ENCODE peak calls at places on chromosome 18, in seven cellular contexts. One of them, this sample, is unnamed. For H3K27me3, the result is how much of the 10 kb centered on the place peaks cover.

GRCh38 chr18:48721308-48721707 is 182.5 kb downstream of the CTIF start:
- DNase-seq in fibroblast of lung: no peak
- DNase-seq in H7: no peak
- DNase-seq in PC-9: no peak
- DNase-seq in GM23248: no peak
- DNase-seq in Peyer's patch: no peak
- DNase-seq in HAP-1: peak
- DNase-seq in this sample: no peak

GRCh38 chr18:6757966-6758365 is 28.4 kb downstream of the ARHGAP28 start:
- DNase-seq in fibroblast of lung: no peak
- DNase-seq in H7: no peak
- DNase-seq in PC-9: no peak
- DNase-seq in GM23248: no peak
- DNase-seq in Peyer's patch: no peak
- DNase-seq in HAP-1: no peak
- DNase-seq in this sample: peak

GRCh38 chr18:32380559-32380958 is 90.1 kb downstream of the GAREM1 start:
- DNase-seq in fibroblast of lung: peak
- DNase-seq in H7: peak
- DNase-seq in PC-9: no peak
- DNase-seq in GM23248: no peak
- DNase-seq in Peyer's patch: no peak
- DNase-seq in HAP-1: no peak
- DNase-seq in this sample: no peak

GRCh38 chr18:78640596-78640995 is 339.0 kb upstream of the SALL3 start:
- DNase-seq in fibroblast of lung: no peak
- DNase-seq in H7: no peak
- DNase-seq in PC-9: no peak
- DNase-seq in GM23248: no peak
- DNase-seq in Peyer's patch: no peak
- DNase-seq in HAP-1: no peak
- DNase-seq in this sample: no peak

GRCh38 chr18:36322734-36323133 is 25.2 kb downstream of the FHOD3 start:
- DNase-seq in fibroblast of lung: no peak
- DNase-seq in H7: no peak
- DNase-seq in PC-9: no peak
- DNase-seq in GM23248: no peak
- DNase-seq in Peyer's patch: no peak
- DNase-seq in HAP-1: no peak
- DNase-seq in this sample: no peak

GRCh38 chr18:10235553-10235952 is 218.9 kb upstream of the APCDD1 start:
- DNase-seq in fibroblast of lung: no peak
- DNase-seq in H7: no peak
- DNase-seq in PC-9: no peak
- DNase-seq in GM23248: no peak
- DNase-seq in Peyer's patch: no peak
- DNase-seq in HAP-1: no peak
- DNase-seq in this sample: no peak

GRCh38 chr18:59040770-59041148 is 98.9 kb upstream of the SEC11C start:
- DNase-seq in fibroblast of lung: no peak
- DNase-seq in H7: no peak
- DNase-seq in PC-9: no peak
- DNase-seq in GM23248: no peak
- DNase-seq in Peyer's patch: no peak
- DNase-seq in HAP-1: no peak
- DNase-seq in this sample: no peak

GRCh38 chr18:26813043-26813442 is 52.5 kb downstream of the AQP4 start:
- DNase-seq in fibroblast of lung: no peak
- DNase-seq in H7: peak
- DNase-seq in PC-9: no peak
- DNase-seq in GM23248: peak
- DNase-seq in Peyer's patch: peak
- DNase-seq in HAP-1: peak
- DNase-seq in this sample: peak

GRCh38 chr18:7902399-7902839 is 335.3 kb downstream of the PTPRM start:
- DNase-seq in fibroblast of lung: peak
- DNase-seq in H7: peak
- DNase-seq in PC-9: no peak
- DNase-seq in GM23248: peak
- DNase-seq in Peyer's patch: peak
- DNase-seq in HAP-1: no peak
- DNase-seq in this sample: peak

GRCh38 chr18:68288408-68288807 is 426.5 kb downstream of the TMX3 start:
- DNase-seq in fibroblast of lung: no peak
- DNase-seq in H7: no peak
- DNase-seq in PC-9: no peak
- DNase-seq in GM23248: no peak
- DNase-seq in Peyer's patch: no peak
- DNase-seq in HAP-1: no peak
- DNase-seq in this sample: no peak

GRCh38 chr18:43578636-43579203 is 301.4 kb upstream of the SYT4 start:
- DNase-seq in fibroblast of lung: peak
- DNase-seq in H7: no peak
- DNase-seq in PC-9: no peak
- DNase-seq in GM23248: no peak
- DNase-seq in Peyer's patch: no peak
- DNase-seq in HAP-1: no peak
- DNase-seq in this sample: no peak

GRCh38 chr18:68147728-68148127 is 567.2 kb downstream of the TMX3 start:
- DNase-seq in fibroblast of lung: peak
- DNase-seq in H7: no peak
- DNase-seq in PC-9: no peak
- DNase-seq in GM23248: peak
- DNase-seq in Peyer's patch: no peak
- DNase-seq in HAP-1: no peak
- DNase-seq in this sample: no peak

GRCh38 chr18:10226971-10227370 is 227.5 kb upstream of the APCDD1 start:
- DNase-seq in fibroblast of lung: no peak
- DNase-seq in H7: no peak
- DNase-seq in PC-9: no peak
- DNase-seq in GM23248: peak
- DNase-seq in Peyer's patch: no peak
- DNase-seq in HAP-1: no peak
- DNase-seq in this sample: no peak

GRCh38 chr18:68676913-68677312 is 38.0 kb downstream of the TMX3 start:
- DNase-seq in fibroblast of lung: peak
- DNase-seq in H7: no peak
- DNase-seq in PC-9: no peak
- DNase-seq in GM23248: peak
- DNase-seq in Peyer's patch: no peak
- DNase-seq in HAP-1: no peak
- DNase-seq in this sample: no peak

GRCh38 chr18:74333091-74333490 is 17.5 kb downstream of the C18orf63 start:
- DNase-seq in fibroblast of lung: no peak
- DNase-seq in H7: no peak
- DNase-seq in PC-9: no peak
- DNase-seq in GM23248: peak
- DNase-seq in Peyer's patch: no peak
- DNase-seq in HAP-1: no peak
- DNase-seq in this sample: no peak

GRCh38 chr18:9849407-9849961 is 36.3 kb upstream of the TXNDC2 start:
- DNase-seq in fibroblast of lung: no peak
- DNase-seq in H7: no peak
- DNase-seq in PC-9: peak
- DNase-seq in GM23248: no peak
- DNase-seq in Peyer's patch: peak
- DNase-seq in HAP-1: no peak
- DNase-seq in this sample: no peak

GRCh38 chr18:3554091-3554601 is 104.2 kb downstream of the TGIF1 start:
- DNase-seq in fibroblast of lung: no peak
- DNase-seq in H7: peak
- DNase-seq in PC-9: no peak
- DNase-seq in GM23248: no peak
- DNase-seq in Peyer's patch: no peak
- DNase-seq in HAP-1: peak
- DNase-seq in this sample: no peak

GRCh38 chr18:23099621-23100020 is 35.7 kb upstream of the CABLES1 start:
- DNase-seq in fibroblast of lung: no peak
- DNase-seq in H7: no peak
- DNase-seq in PC-9: peak
- DNase-seq in GM23248: no peak
- DNase-seq in Peyer's patch: peak
- DNase-seq in HAP-1: no peak
- DNase-seq in this sample: no peak
- H3K27me3 ChIP-seq in fibroblast of lung: under half
- H3K27me3 ChIP-seq in H7: under half
- H3K27me3 ChIP-seq in PC-9: under half
- H3K27me3 ChIP-seq in GM23248: under half
- H3K27me3 ChIP-seq in Peyer's patch: under half
- H3K27me3 ChIP-seq in HAP-1: under half
- H3K27me3 ChIP-seq in this sample: under half

DNA sequence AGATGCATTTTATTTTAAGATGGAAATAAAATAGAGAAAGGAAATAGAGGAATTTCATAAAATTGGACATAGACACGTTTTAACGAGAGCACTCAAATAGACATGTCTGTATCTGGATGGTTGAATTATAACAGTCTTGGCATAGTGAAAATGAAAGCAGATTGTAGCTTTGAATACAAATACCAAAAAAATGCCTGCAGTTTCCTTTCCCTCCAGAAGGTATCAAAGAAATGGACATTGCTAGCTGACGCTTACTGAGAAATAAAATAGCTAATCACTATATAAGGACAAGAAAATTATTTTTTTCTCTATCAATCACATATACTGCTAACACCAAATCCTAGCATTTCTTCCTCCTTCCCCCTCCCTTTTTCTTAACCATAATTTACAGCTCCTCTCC is 11.4 kb upstream of the MAPRE2 start:
- DNase-seq in fibroblast of lung: peak
- DNase-seq in H7: no peak
- DNase-seq in PC-9: no peak
- DNase-seq in GM23248: peak
- DNase-seq in Peyer's patch: no peak
- DNase-seq in HAP-1: no peak
- DNase-seq in this sample: no peak
- H3K4me3 ChIP-seq in fibroblast of lung: no peak
- H3K4me3 ChIP-seq in H7: no peak
- H3K4me3 ChIP-seq in PC-9: no peak
- H3K4me3 ChIP-seq in GM23248: peak
- H3K4me3 ChIP-seq in Peyer's patch: peak
- H3K4me3 ChIP-seq in HAP-1: no peak
- H3K4me3 ChIP-seq in this sample: no peak

GRCh38 chr18:31104444-31104843 is 2.2 kb upstream of the DSC2 start:
- DNase-seq in fibroblast of lung: no peak
- DNase-seq in H7: no peak
- DNase-seq in PC-9: no peak
- DNase-seq in GM23248: no peak
- DNase-seq in Peyer's patch: no peak
- DNase-seq in HAP-1: no peak
- DNase-seq in this sample: no peak
- H3K27me3 ChIP-seq in fibroblast of lung: under half
- H3K27me3 ChIP-seq in H7: under half
- H3K27me3 ChIP-seq in PC-9: under half
- H3K27me3 ChIP-seq in GM23248: under half
- H3K27me3 ChIP-seq in Peyer's patch: under half
- H3K27me3 ChIP-seq in HAP-1: under half
- H3K27me3 ChIP-seq in this sample: under half

DNA sequence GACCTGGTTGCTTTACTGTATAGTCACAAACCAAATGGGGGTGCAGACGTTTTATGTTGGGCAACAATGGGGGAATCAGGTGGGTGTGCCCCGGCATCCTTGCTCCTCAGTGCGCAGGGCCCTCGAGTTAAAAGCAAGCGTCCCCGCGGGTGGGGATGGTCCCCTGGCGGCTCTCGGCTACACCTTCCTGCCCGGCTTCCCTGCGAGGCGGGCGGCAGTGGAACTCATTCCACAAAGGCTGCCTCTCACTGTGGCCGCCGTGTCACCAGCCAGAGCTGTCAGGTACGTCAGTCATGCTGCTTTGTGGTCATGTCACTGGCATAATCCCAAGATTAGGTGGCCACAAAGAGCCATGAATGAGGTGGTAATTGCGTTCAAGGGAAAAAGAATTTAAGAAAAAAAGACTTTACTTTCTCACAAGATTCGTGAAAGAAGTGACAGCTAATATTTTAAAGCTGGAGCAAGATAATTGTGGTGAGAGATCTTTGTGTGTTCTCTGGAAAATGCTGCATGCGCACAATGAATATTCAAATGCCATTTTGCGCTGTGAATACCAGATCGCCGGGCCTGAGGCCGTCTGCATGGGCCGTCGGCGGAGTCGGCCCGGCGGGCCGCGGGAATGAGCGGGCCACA is 82.4 kb upstream of the LDLRAD4 start:
- DNase-seq in fibroblast of lung: no peak
- DNase-seq in H7: peak
- DNase-seq in PC-9: peak
- DNase-seq in GM23248: no peak
- DNase-seq in Peyer's patch: no peak
- DNase-seq in HAP-1: peak
- DNase-seq in this sample: no peak
- H3K4me3 ChIP-seq in fibroblast of lung: peak
- H3K4me3 ChIP-seq in H7: peak
- H3K4me3 ChIP-seq in PC-9: peak
- H3K4me3 ChIP-seq in GM23248: peak
- H3K4me3 ChIP-seq in Peyer's patch: peak
- H3K4me3 ChIP-seq in HAP-1: peak
- H3K4me3 ChIP-seq in this sample: no peak

GRCh38 chr18:47413327-47413726 is 161.9 kb upstream of the SKOR2 start:
- DNase-seq in fibroblast of lung: no peak
- DNase-seq in H7: no peak
- DNase-seq in PC-9: no peak
- DNase-seq in GM23248: no peak
- DNase-seq in Peyer's patch: no peak
- DNase-seq in HAP-1: no peak
- DNase-seq in this sample: peak

GRCh38 chr18:47407736-47408135 is 156.3 kb upstream of the SKOR2 start:
- DNase-seq in fibroblast of lung: no peak
- DNase-seq in H7: no peak
- DNase-seq in PC-9: no peak
- DNase-seq in GM23248: no peak
- DNase-seq in Peyer's patch: no peak
- DNase-seq in HAP-1: no peak
- DNase-seq in this sample: no peak

GRCh38 chr18:47409519-47409918 is 158.1 kb upstream of the SKOR2 start:
- DNase-seq in fibroblast of lung: no peak
- DNase-seq in H7: no peak
- DNase-seq in PC-9: no peak
- DNase-seq in GM23248: no peak
- DNase-seq in Peyer's patch: no peak
- DNase-seq in HAP-1: no peak
- DNase-seq in this sample: no peak

GRCh38 chr18:47410139-47410538 is 158.7 kb upstream of the SKOR2 start:
- DNase-seq in fibroblast of lung: no peak
- DNase-seq in H7: no peak
- DNase-seq in PC-9: no peak
- DNase-seq in GM23248: no peak
- DNase-seq in Peyer's patch: no peak
- DNase-seq in HAP-1: no peak
- DNase-seq in this sample: no peak

GRCh38 chr18:47411159-47411558 is 159.7 kb upstream of the SKOR2 start:
- DNase-seq in fibroblast of lung: no peak
- DNase-seq in H7: no peak
- DNase-seq in PC-9: no peak
- DNase-seq in GM23248: no peak
- DNase-seq in Peyer's patch: no peak
- DNase-seq in HAP-1: no peak
- DNase-seq in this sample: no peak
- H3K27me3 ChIP-seq in fibroblast of lung: under half
- H3K27me3 ChIP-seq in H7: under half
- H3K27me3 ChIP-seq in PC-9: under half
- H3K27me3 ChIP-seq in GM23248: under half
- H3K27me3 ChIP-seq in Peyer's patch: under half
- H3K27me3 ChIP-seq in HAP-1: under half
- H3K27me3 ChIP-seq in this sample: under half